ENCODE peak calls at places on chromosomes 16 and 17, in six cellular contexts. U is HepG2, P is ovary, W is HCT116, F is stomach, D is body of pancreas. C is an unnamed sample.

GRCh38 chr17:80087346-80088265 is 13.8 kb upstream of the GAA start:
- DNase-seq in U (no peak), D (no peak), P (no peak), W (no peak), F (no peak), C (no peak)

GRCh38 chr17:37743612-37743874 is 1.3 kb downstream of the HNF1B start:
- DNase-seq in F (peak; percentile 57), W (no peak), D (peak; percentile 72), P (no peak), U (peak; percentile 88), C (no peak)

GRCh38 chr17:29574732-29575510 is 6.4 kb downstream of the TP53I13 start:
- DNase-seq in F (peak; percentile 69), P (peak; percentile 24), D (peak; percentile 72), U (peak; percentile 90), W (no peak), C (no peak)

GRCh38 chr17:80337195-80337895 is 76.7 kb downstream of the RNF213 start:
- DNase-seq in F (no peak), P (no peak), U (no peak), D (no peak), W (no peak), C (no peak)

GRCh38 chr16:78122774-78123315 is 23.4 kb downstream of the WWOX start:
- DNase-seq in F (no peak), D (peak; percentile 24), W (peak; percentile 22), U (peak; percentile 75), P (no peak), C (no peak)

GRCh38 chr17:81157848-81158687 is 7.2 kb upstream of the PVALEF start:
- DNase-seq in P (no peak), W (no peak), F (no peak), U (no peak), D (no peak), C (no peak)

GRCh38 chr17:80002690-80003490 is 32.8 kb downstream of the TBC1D16 start:
- DNase-seq in W (no peak), U (no peak), D (no peak), F (peak; percentile 50), P (no peak), C (no peak)

GRCh38 chr17:49913226-49914095 is 55.5 kb upstream of the DLX4 start:
- DNase-seq in W (peak; percentile 23), U (no peak), F (no peak), D (no peak), P (no peak), C (no peak)

GRCh38 chr16:69772560-69773254 is 10.6 kb downstream of the WWP2 start:
- DNase-seq in P (no peak), W (no peak), U (no peak), F (no peak), D (no peak), C (no peak)

GRCh38 chr17:65855675-65856074 is 294.2 kb upstream of the AXIN2 start:
- DNase-seq in F (no peak), W (no peak), P (no peak), D (no peak), U (no peak), C (no peak)

GRCh38 chr17:31558748-31559646 is 167.5 kb downstream of the RAB11FIP4 start:
- DNase-seq in D (peak; percentile 83), P (peak; percentile 86), W (peak; percentile 42), U (peak; percentile 59), F (peak; percentile 79), C (peak; percentile 77)

GRCh38 chr17:50210249-50211225 is 9.1 kb upstream of the COL1A1 start:
- DNase-seq in U (peak; percentile 77), W (no peak), D (peak; percentile 65), P (peak; percentile 89), F (no peak), C (peak; percentile 59)

GRCh38 chr17:74744714-74745547 is 3.5 kb upstream of the NHERF1 start:
- DNase-seq in F (peak; percentile 96), U (peak; percentile 67), P (peak; percentile 82), W (peak; percentile 64), D (peak; percentile 89), C (peak; percentile 90)

GRCh38 chr17:43671075-43671692 is 9.5 kb upstream of the MEOX1 start:
- DNase-seq in U (no peak), D (peak; percentile 49), P (no peak), F (no peak), W (no peak), C (no peak)

GRCh38 chr17:48456584-48456983 is 26.6 kb upstream of the SKAP1 start:
- DNase-seq in F (no peak), P (no peak), D (no peak), U (no peak), W (peak; percentile 83), C (no peak)

DNA sequence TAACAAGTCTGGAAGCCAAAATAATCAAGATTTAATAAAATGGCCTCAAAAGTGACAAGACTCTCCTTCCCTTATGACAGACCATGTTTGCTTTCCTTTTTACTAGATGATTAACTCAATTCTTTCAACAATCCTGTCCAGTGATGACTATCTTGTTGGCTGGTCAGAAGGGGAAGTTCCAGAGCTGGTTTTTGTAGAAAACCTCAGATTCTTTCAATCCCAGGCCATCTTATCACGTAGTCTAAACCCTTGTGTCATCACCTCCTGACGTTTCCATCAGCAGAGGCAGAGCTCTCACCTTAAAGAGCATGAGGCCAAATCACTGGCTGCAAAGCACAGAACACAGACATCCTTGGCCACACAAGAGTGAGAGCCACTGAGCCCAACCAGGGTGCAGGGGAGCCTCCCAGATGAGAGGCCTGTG is 125.3 kb downstream of the ANKRD11 start:
- DNase-seq in F (no peak), U (no peak), P (no peak), W (no peak), D (no peak), C (no peak)
- TF ChIP-seq POLR2A in F (no peak), U (no peak), P (no peak), W (no peak), D (no peak), C (no peak)

GRCh38 chr16:56041556-56042140 is 149.6 kb upstream of the GNAO1 start:
- DNase-seq in D (peak; percentile 32), P (no peak), F (no peak), U (peak; percentile 45), W (peak; percentile 7), C (no peak)
- TF ChIP-seq CTCF in D (no peak), P (no peak), F (no peak), U (peak; percentile 81), W (peak; percentile 52), C (peak; percentile 35)

DNA sequence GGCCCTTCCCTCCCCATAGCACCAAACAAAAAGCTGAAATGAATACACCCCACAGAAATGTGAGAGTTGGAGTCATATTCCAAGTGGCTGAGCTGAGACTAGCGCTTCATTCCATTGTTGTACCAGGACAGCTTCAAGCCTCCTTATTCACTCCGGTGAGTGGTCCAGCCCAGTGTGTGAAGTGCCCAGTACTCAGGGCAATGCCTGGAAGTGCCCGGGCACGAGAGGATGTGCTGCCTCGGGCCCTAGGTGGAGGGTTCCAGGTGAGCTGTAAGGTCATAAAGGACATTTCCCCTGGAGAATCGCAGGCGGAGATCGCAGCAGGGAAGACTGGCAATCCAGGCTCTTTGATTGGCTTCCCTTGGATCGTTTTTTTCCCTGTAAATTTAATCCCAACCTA is 5.4 kb upstream of the CYLD start:
- DNase-seq in F (no peak), W (no peak), D (no peak), U (no peak), P (no peak), C (no peak)
- TF ChIP-seq POLR2A in F (no peak), W (no peak), D (no peak), U (no peak), P (no peak), C (no peak)

GRCh38 chr16:27426423-27427408 is 24.7 kb downstream of the IL21R start:
- DNase-seq in U (peak; percentile 60), W (peak; percentile 28), F (peak; percentile 26), P (no peak), D (peak; percentile 58), C (peak; percentile 53)
- TF ChIP-seq CTCF in U (no peak), W (peak; percentile 16), F (no peak), P (no peak), D (no peak), C (no peak)

GRCh38 chr16:81746566-81746965 is 32.5 kb upstream of the PLCG2 start:
- DNase-seq in F (no peak), P (no peak), W (no peak), D (no peak), U (no peak), C (no peak)

GRCh38 chr16:81744911-81745310 is 34.2 kb upstream of the PLCG2 start:
- DNase-seq in P (no peak), D (no peak), F (no peak), W (no peak), U (no peak), C (no peak)

GRCh38 chr16:81748476-81749198 is 30.5 kb upstream of the PLCG2 start:
- DNase-seq in U (no peak), F (no peak), D (no peak), P (no peak), W (no peak), C (no peak)

GRCh38 chr16:81744385-81744784 is 34.7 kb upstream of the PLCG2 start:
- DNase-seq in W (no peak), U (no peak), D (no peak), F (no peak), P (no peak), C (no peak)

DNA sequence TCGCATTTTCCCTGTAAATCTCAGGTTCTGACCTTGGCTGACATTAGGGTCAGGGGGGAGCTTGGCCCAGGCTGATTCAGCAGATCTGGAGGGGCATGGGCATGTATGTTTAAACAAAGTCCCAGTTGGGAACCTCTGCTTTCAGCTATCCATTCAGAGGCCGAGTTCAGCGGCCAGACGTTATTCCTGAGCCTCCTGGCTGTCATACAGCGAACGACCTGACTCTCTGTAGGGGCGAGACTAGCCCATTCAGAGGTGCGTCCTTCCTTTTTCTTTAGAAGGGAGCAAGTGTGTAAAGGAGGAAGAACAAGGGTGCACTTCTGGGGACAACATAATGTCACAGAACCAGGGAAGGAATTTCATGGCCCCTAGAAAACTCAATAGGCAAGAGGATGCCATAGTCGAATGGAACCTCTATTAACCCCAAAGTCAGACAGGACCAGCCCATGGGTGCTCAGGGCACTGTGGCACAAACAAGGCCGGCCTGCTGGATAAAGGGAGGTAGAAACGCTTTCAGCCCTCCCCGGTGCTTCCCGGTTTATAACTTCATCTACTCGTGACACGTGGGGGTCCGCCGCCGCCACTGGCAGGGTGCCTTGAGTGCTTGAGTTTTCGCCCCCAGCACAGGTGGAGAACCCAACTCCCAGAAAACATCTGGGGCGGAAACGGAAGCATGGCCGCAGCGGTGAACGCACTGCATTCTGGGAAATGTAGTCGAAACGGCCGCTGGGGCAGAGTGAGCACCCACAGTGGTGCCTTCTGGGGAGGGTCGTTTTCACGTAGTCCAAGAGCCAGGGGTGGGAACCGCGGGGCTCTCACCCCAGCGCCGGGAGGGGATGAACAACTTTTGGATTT is 33.2 kb upstream of the PLCG2 start:
- DNase-seq in W (peak; percentile 42), U (peak; percentile 42), P (peak; percentile 58), D (peak; percentile 63), F (peak; percentile 71), C (peak; percentile 79)
- TF ChIP-seq POLR2A in W (peak; percentile 78), U (no peak), P (no peak), D (peak; percentile 11), F (no peak), C (no peak)